ENCODE peak calls at places on chromosome 18, in five cellular contexts. One of them, this sample, is unnamed.

GRCh38 chr18:11663630-11664029 is 25.4 kb upstream of the GNAL start:
- DNase-seq in HCEC 1CT: no peak
- DNase-seq in head of caudate nucleus: no peak
- DNase-seq in choroid plexus epithelial cell: no peak
- DNase-seq in CD4-positive, alpha-beta T cell: no peak
- DNase-seq in this sample: no peak

GRCh38 chr18:13316066-13316465 is 97.5 kb downstream of the LDLRAD4 start:
- DNase-seq in CD4-positive, alpha-beta T cell: no peak
- DNase-seq in head of caudate nucleus: no peak
- DNase-seq in choroid plexus epithelial cell: no peak
- DNase-seq in HCEC 1CT: no peak
- DNase-seq in this sample: no peak

GRCh38 chr18:48703033-48703386 is 164.2 kb downstream of the CTIF start:
- DNase-seq in HCEC 1CT: no peak
- DNase-seq in head of caudate nucleus: no peak
- DNase-seq in CD4-positive, alpha-beta T cell: no peak
- DNase-seq in choroid plexus epithelial cell: no peak
- DNase-seq in this sample: no peak

GRCh38 chr18:43180814-43181213 is 65.3 kb upstream of the RIT2 start:
- DNase-seq in choroid plexus epithelial cell: no peak
- DNase-seq in CD4-positive, alpha-beta T cell: no peak
- DNase-seq in HCEC 1CT: no peak
- DNase-seq in head of caudate nucleus: no peak
- DNase-seq in this sample: no peak

GRCh38 chr18:199214-199613 is 40.9 kb downstream of the USP14 start:
- DNase-seq in HCEC 1CT: no peak
- DNase-seq in head of caudate nucleus: no peak
- DNase-seq in choroid plexus epithelial cell: no peak
- DNase-seq in CD4-positive, alpha-beta T cell: no peak
- DNase-seq in this sample: peak; percentile 7

GRCh38 chr18:56235061-56235772 is 403.2 kb downstream of the TXNL1 start:
- DNase-seq in head of caudate nucleus: no peak
- DNase-seq in choroid plexus epithelial cell: no peak
- DNase-seq in CD4-positive, alpha-beta T cell: no peak
- DNase-seq in HCEC 1CT: no peak
- DNase-seq in this sample: peak; percentile 84

GRCh38 chr18:46939337-46939963 is 22.0 kb downstream of the KATNAL2 start:
- DNase-seq in HCEC 1CT: peak; percentile 96
- DNase-seq in choroid plexus epithelial cell: peak; percentile 80
- DNase-seq in CD4-positive, alpha-beta T cell: no peak
- DNase-seq in head of caudate nucleus: no peak
- DNase-seq in this sample: peak; percentile 99

GRCh38 chr18:35162995-35163394 is 77.8 kb upstream of the ZNF397 start:
- DNase-seq in HCEC 1CT: peak; percentile 7
- DNase-seq in head of caudate nucleus: no peak
- DNase-seq in CD4-positive, alpha-beta T cell: no peak
- DNase-seq in choroid plexus epithelial cell: peak; percentile 26
- DNase-seq in this sample: no peak

GRCh38 chr18:25605322-25605721 is 253.4 kb upstream of the ZNF521 start:
- DNase-seq in head of caudate nucleus: no peak
- DNase-seq in CD4-positive, alpha-beta T cell: no peak
- DNase-seq in choroid plexus epithelial cell: no peak
- DNase-seq in HCEC 1CT: no peak
- DNase-seq in this sample: no peak

GRCh38 chr18:63180333-63180732 is 139.2 kb downstream of the BCL2 start:
- DNase-seq in HCEC 1CT: no peak
- DNase-seq in choroid plexus epithelial cell: no peak
- DNase-seq in head of caudate nucleus: peak; percentile 28
- DNase-seq in CD4-positive, alpha-beta T cell: no peak
- DNase-seq in this sample: no peak

GRCh38 chr18:34322365-34323289 is 97.9 kb upstream of the NOL4 start:
- DNase-seq in HCEC 1CT: no peak
- DNase-seq in head of caudate nucleus: peak; percentile 87
- DNase-seq in CD4-positive, alpha-beta T cell: no peak
- DNase-seq in choroid plexus epithelial cell: peak; percentile 82
- DNase-seq in this sample: no peak

GRCh38 chr18:63963610-63964256 is 6.1 kb upstream of the SERPINB8 start:
- DNase-seq in choroid plexus epithelial cell: peak; percentile 89
- DNase-seq in head of caudate nucleus: peak; percentile 67
- DNase-seq in CD4-positive, alpha-beta T cell: peak; percentile 57
- DNase-seq in HCEC 1CT: peak; percentile 64
- DNase-seq in this sample: peak; percentile 59

GRCh38 chr18:26791676-26792075 is 73.8 kb downstream of the AQP4 start:
- DNase-seq in CD4-positive, alpha-beta T cell: no peak
- DNase-seq in choroid plexus epithelial cell: peak; percentile 16
- DNase-seq in head of caudate nucleus: no peak
- DNase-seq in HCEC 1CT: no peak
- DNase-seq in this sample: no peak

GRCh38 chr18:48840491-48840877 is 110.3 kb downstream of the SMAD7 start:
- DNase-seq in head of caudate nucleus: peak; percentile 74
- DNase-seq in CD4-positive, alpha-beta T cell: no peak
- DNase-seq in choroid plexus epithelial cell: no peak
- DNase-seq in HCEC 1CT: no peak
- DNase-seq in this sample: no peak

GRCh38 chr18:13641551-13642439 is 84.6 kb downstream of the FAM210A start:
- DNase-seq in CD4-positive, alpha-beta T cell: no peak
- DNase-seq in HCEC 1CT: no peak
- DNase-seq in choroid plexus epithelial cell: peak; percentile 9
- DNase-seq in head of caudate nucleus: no peak
- DNase-seq in this sample: no peak

GRCh38 chr18:58572181-58572580 is 56.7 kb downstream of the ALPK2 start:
- DNase-seq in head of caudate nucleus: no peak
- DNase-seq in CD4-positive, alpha-beta T cell: no peak
- DNase-seq in choroid plexus epithelial cell: peak; percentile 97
- DNase-seq in HCEC 1CT: peak; percentile 99
- DNase-seq in this sample: peak; percentile 97

GRCh38 chr18:41226186-41226585 is 728.8 kb upstream of the PIK3C3 start:
- DNase-seq in HCEC 1CT: no peak
- DNase-seq in CD4-positive, alpha-beta T cell: no peak
- DNase-seq in choroid plexus epithelial cell: peak; percentile 76
- DNase-seq in head of caudate nucleus: no peak
- DNase-seq in this sample: no peak

GRCh38 chr18:13910501-13910900 is 4.8 kb downstream of the MC2R start:
- DNase-seq in choroid plexus epithelial cell: no peak
- DNase-seq in HCEC 1CT: no peak
- DNase-seq in head of caudate nucleus: no peak
- DNase-seq in CD4-positive, alpha-beta T cell: no peak
- DNase-seq in this sample: no peak

GRCh38 chr18:24054130-24054529 is 39.6 kb downstream of the TTC39C start:
- DNase-seq in head of caudate nucleus: no peak
- DNase-seq in HCEC 1CT: peak; percentile 27
- DNase-seq in choroid plexus epithelial cell: no peak
- DNase-seq in CD4-positive, alpha-beta T cell: no peak
- DNase-seq in this sample: peak; percentile 80

GRCh38 chr18:12750076-12750707 is 47.4 kb downstream of the PSMG2 start:
- DNase-seq in HCEC 1CT: no peak
- DNase-seq in CD4-positive, alpha-beta T cell: no peak
- DNase-seq in head of caudate nucleus: no peak
- DNase-seq in choroid plexus epithelial cell: no peak
- DNase-seq in this sample: peak; percentile 93

GRCh38 chr18:10286580-10287150 is 167.8 kb upstream of the APCDD1 start:
- DNase-seq in HCEC 1CT: no peak
- DNase-seq in choroid plexus epithelial cell: no peak
- DNase-seq in head of caudate nucleus: no peak
- DNase-seq in CD4-positive, alpha-beta T cell: no peak
- DNase-seq in this sample: no peak

GRCh38 chr18:79178044-79178632 is 108.9 kb downstream of the ATP9B start:
- DNase-seq in head of caudate nucleus: no peak
- DNase-seq in HCEC 1CT: no peak
- DNase-seq in choroid plexus epithelial cell: no peak
- DNase-seq in CD4-positive, alpha-beta T cell: no peak
- DNase-seq in this sample: no peak

This sample was measured in LHCN-M2.